ENCODE peak calls at places on chromosomes 3 and 15, in five cellular contexts. One of them, this sample, is unnamed.

GRCh38 chr3:58242340-58242739 is 4.7 kb downstream of the ABHD6 start:
- DNase-seq in neural progenitor cell: no peak
- DNase-seq in neuronal stem cell: no peak
- DNase-seq in keratinocyte: peak
- DNase-seq in IMR-90: no peak
- DNase-seq in this sample: no peak

GRCh38 chr3:25854214-25854613 is 64.3 kb downstream of the OXSM start:
- DNase-seq in IMR-90: peak
- DNase-seq in neural progenitor cell: no peak
- DNase-seq in neuronal stem cell: no peak
- DNase-seq in keratinocyte: no peak
- DNase-seq in this sample: no peak

GRCh38 chr3:105470851-105471250 is 104.1 kb downstream of the ALCAM start:
- DNase-seq in neural progenitor cell: no peak
- DNase-seq in neuronal stem cell: no peak
- DNase-seq in IMR-90: peak
- DNase-seq in keratinocyte: no peak
- DNase-seq in this sample: no peak

GRCh38 chr15:69609176-69609575 is 156.6 kb downstream of the RPLP1 start:
- DNase-seq in neural progenitor cell: no peak
- DNase-seq in keratinocyte: no peak
- DNase-seq in IMR-90: peak
- DNase-seq in neuronal stem cell: no peak
- DNase-seq in this sample: no peak

GRCh38 chr3:64342940-64343691 is 117.8 kb upstream of the PRICKLE2 start:
- DNase-seq in neural progenitor cell: peak
- DNase-seq in keratinocyte: peak
- DNase-seq in neuronal stem cell: no peak
- DNase-seq in IMR-90: peak
- DNase-seq in this sample: peak

GRCh38 chr3:71721721-71722157 is 3.5 kb downstream of the EIF4E3 start:
- DNase-seq in neural progenitor cell: no peak
- DNase-seq in keratinocyte: no peak
- DNase-seq in neuronal stem cell: no peak
- DNase-seq in IMR-90: no peak
- DNase-seq in this sample: no peak

GRCh38 chr3:149004622-149005021 is 13.3 kb downstream of the GYG1 start:
- DNase-seq in neuronal stem cell: no peak
- DNase-seq in IMR-90: peak
- DNase-seq in neural progenitor cell: peak
- DNase-seq in keratinocyte: no peak
- DNase-seq in this sample: no peak

GRCh38 chr3:185586644-185586964 is 509 bp downstream of the SENP2 start:
- DNase-seq in neural progenitor cell: no peak
- DNase-seq in IMR-90: no peak
- DNase-seq in neuronal stem cell: no peak
- DNase-seq in keratinocyte: no peak
- DNase-seq in this sample: no peak

GRCh38 chr3:182118081-182118480 is 406.4 kb downstream of the SOX2 start:
- DNase-seq in neuronal stem cell: no peak
- DNase-seq in IMR-90: no peak
- DNase-seq in neural progenitor cell: no peak
- DNase-seq in keratinocyte: no peak
- DNase-seq in this sample: no peak

GRCh38 chr3:1616715-1617114 is 482.0 kb upstream of the CNTN4 start:
- DNase-seq in neural progenitor cell: no peak
- DNase-seq in keratinocyte: no peak
- DNase-seq in IMR-90: no peak
- DNase-seq in neuronal stem cell: no peak
- DNase-seq in this sample: no peak

GRCh38 chr3:172622916-172623700 is 87.8 kb downstream of the NCEH1 start:
- DNase-seq in IMR-90: peak
- DNase-seq in keratinocyte: no peak
- DNase-seq in neural progenitor cell: peak
- DNase-seq in neuronal stem cell: no peak
- DNase-seq in this sample: peak

GRCh38 chr3:190345027-190345821 is 23.0 kb upstream of the CLDN1 start:
- DNase-seq in neural progenitor cell: peak
- DNase-seq in neuronal stem cell: no peak
- DNase-seq in IMR-90: peak
- DNase-seq in keratinocyte: peak
- DNase-seq in this sample: peak

GRCh38 chr3:162192340-162193004 is 695.9 kb downstream of the OTOL1 start:
- DNase-seq in IMR-90: no peak
- DNase-seq in keratinocyte: no peak
- DNase-seq in neuronal stem cell: no peak
- DNase-seq in neural progenitor cell: no peak
- DNase-seq in this sample: no peak

GRCh38 chr15:81400640-81401236 is 26.7 kb upstream of the TMC3 start:
- DNase-seq in neural progenitor cell: peak
- DNase-seq in IMR-90: peak
- DNase-seq in neuronal stem cell: peak
- DNase-seq in keratinocyte: no peak
- DNase-seq in this sample: peak

GRCh38 chr3:142215111-142215510 is 10.3 kb downstream of the GK5 start:
- DNase-seq in neural progenitor cell: no peak
- DNase-seq in keratinocyte: no peak
- DNase-seq in IMR-90: peak
- DNase-seq in neuronal stem cell: no peak
- DNase-seq in this sample: peak

GRCh38 chr3:9404680-9405079 is 7.3 kb downstream of the SETD5 start:
- DNase-seq in neuronal stem cell: no peak
- DNase-seq in neural progenitor cell: peak
- DNase-seq in IMR-90: no peak
- DNase-seq in keratinocyte: no peak
- DNase-seq in this sample: no peak

GRCh38 chr3:17749281-17749680 is 6.8 kb upstream of the TBC1D5 start:
- DNase-seq in keratinocyte: no peak
- DNase-seq in IMR-90: no peak
- DNase-seq in neural progenitor cell: no peak
- DNase-seq in neuronal stem cell: no peak
- DNase-seq in this sample: no peak

GRCh38 chr3:43490640-43491185 is 131.1 kb downstream of the ANO10 start:
- DNase-seq in keratinocyte: no peak
- DNase-seq in neuronal stem cell: no peak
- DNase-seq in IMR-90: no peak
- DNase-seq in neural progenitor cell: no peak
- DNase-seq in this sample: no peak

GRCh38 chr3:56960234-56960917 is 100.1 kb upstream of the SPATA12 start:
- DNase-seq in keratinocyte: no peak
- DNase-seq in neuronal stem cell: no peak
- DNase-seq in neural progenitor cell: no peak
- DNase-seq in IMR-90: no peak
- DNase-seq in this sample: no peak

GRCh38 chr15:33675246-33675645 is 293.1 kb upstream of the CHRM5 start:
- DNase-seq in neuronal stem cell: peak
- DNase-seq in keratinocyte: no peak
- DNase-seq in neural progenitor cell: peak
- DNase-seq in IMR-90: no peak
- DNase-seq in this sample: peak

GRCh38 chr3:106825962-106826605 is 551.2 kb upstream of the CCDC54 start:
- DNase-seq in neural progenitor cell: peak
- DNase-seq in IMR-90: peak
- DNase-seq in neuronal stem cell: no peak
- DNase-seq in keratinocyte: no peak
- DNase-seq in this sample: peak
- H2AFZ ChIP-seq in neural progenitor cell: no peak
- H2AFZ ChIP-seq in IMR-90: no peak
- H2AFZ ChIP-seq in neuronal stem cell: peak
- H2AFZ ChIP-seq in keratinocyte: no peak
- H2AFZ ChIP-seq in this sample: no peak

GRCh38 chr3:111035316-111035715 is 36.3 kb upstream of the NECTIN3 start:
- DNase-seq in IMR-90: no peak
- DNase-seq in neural progenitor cell: no peak
- DNase-seq in neuronal stem cell: no peak
- DNase-seq in keratinocyte: no peak
- DNase-seq in this sample: no peak
- H2AFZ ChIP-seq in IMR-90: no peak
- H2AFZ ChIP-seq in neural progenitor cell: no peak
- H2AFZ ChIP-seq in neuronal stem cell: peak
- H2AFZ ChIP-seq in keratinocyte: no peak
- H2AFZ ChIP-seq in this sample: no peak

GRCh38 chr3:127588675-127589577 is 1.6 kb downstream of the TPRA1 start:
- DNase-seq in neuronal stem cell: no peak
- DNase-seq in IMR-90: peak
- DNase-seq in keratinocyte: peak
- DNase-seq in neural progenitor cell: peak
- DNase-seq in this sample: no peak
- H2AFZ ChIP-seq in neuronal stem cell: peak
- H2AFZ ChIP-seq in IMR-90: peak
- H2AFZ ChIP-seq in keratinocyte: no peak
- H2AFZ ChIP-seq in neural progenitor cell: no peak
- H2AFZ ChIP-seq in this sample: no peak

GRCh38 chr15:26889298-26889898 is 22.5 kb downstream of the GABRA5 start:
- DNase-seq in neural progenitor cell: peak
- DNase-seq in neuronal stem cell: peak
- DNase-seq in IMR-90: peak
- DNase-seq in keratinocyte: peak
- DNase-seq in this sample: peak
- H2AFZ ChIP-seq in neural progenitor cell: no peak
- H2AFZ ChIP-seq in neuronal stem cell: no peak
- H2AFZ ChIP-seq in IMR-90: no peak
- H2AFZ ChIP-seq in keratinocyte: peak
- H2AFZ ChIP-seq in this sample: no peak

GRCh38 chr15:88695595-88696186 is 56.9 kb downstream of the ISG20 start:
- DNase-seq in neural progenitor cell: no peak
- DNase-seq in neuronal stem cell: no peak
- DNase-seq in keratinocyte: no peak
- DNase-seq in IMR-90: no peak
- DNase-seq in this sample: no peak

GRCh38 chr15:88690331-88690730 is 51.5 kb downstream of the ISG20 start:
- DNase-seq in neuronal stem cell: no peak
- DNase-seq in IMR-90: no peak
- DNase-seq in neural progenitor cell: no peak
- DNase-seq in keratinocyte: no peak
- DNase-seq in this sample: no peak

GRCh38 chr15:88693191-88693590 is 54.4 kb downstream of the ISG20 start:
- DNase-seq in IMR-90: no peak
- DNase-seq in neuronal stem cell: no peak
- DNase-seq in keratinocyte: no peak
- DNase-seq in neural progenitor cell: no peak
- DNase-seq in this sample: no peak

GRCh38 chr15:88697276-88697675 is 58.5 kb downstream of the ISG20 start:
- DNase-seq in neural progenitor cell: no peak
- DNase-seq in neuronal stem cell: no peak
- DNase-seq in keratinocyte: no peak
- DNase-seq in IMR-90: no peak
- DNase-seq in this sample: no peak

DNA sequence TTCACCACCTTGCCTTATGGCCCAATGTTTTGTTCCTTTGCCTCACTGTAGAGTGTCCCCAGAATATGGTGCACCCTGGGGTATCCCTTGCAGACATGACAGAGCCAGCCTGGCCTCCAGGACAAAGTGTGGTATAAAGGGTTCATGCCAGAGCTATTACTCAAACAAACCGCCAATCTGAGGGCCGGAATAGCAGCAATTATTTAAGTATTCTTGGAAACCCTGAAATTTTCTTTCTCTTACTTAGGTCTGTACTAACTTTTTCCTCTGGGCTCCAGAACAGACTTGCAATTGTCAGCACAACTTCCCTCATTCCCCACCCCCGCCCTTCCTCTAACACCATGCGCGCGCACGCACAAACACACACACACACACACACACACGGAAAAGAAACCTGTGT is 56.2 kb downstream of the ISG20 start:
- DNase-seq in IMR-90: no peak
- DNase-seq in keratinocyte: no peak
- DNase-seq in neuronal stem cell: no peak
- DNase-seq in neural progenitor cell: no peak
- DNase-seq in this sample: no peak
- H2AFZ ChIP-seq in IMR-90: no peak
- H2AFZ ChIP-seq in keratinocyte: no peak
- H2AFZ ChIP-seq in neuronal stem cell: no peak
- H2AFZ ChIP-seq in neural progenitor cell: no peak
- H2AFZ ChIP-seq in this sample: no peak